ENCODE peak calls at places on chromosome 1, in six cellular contexts. F is H54, L is cardiac muscle cell, Y is NCI-H460, K is sigmoid colon, A is Right ventricle myocardium superior. O is an unnamed sample.

GRCh38 chr1:159429074-159429861 is 2.7 kb upstream of the OR10J4 start:
- DNase-seq in F (peak; percentile 21), L (peak; percentile 90), Y (no peak), K (no peak), A (no peak), O (no peak)

GRCh38 chr1:163191301-163191700 is 11.4 kb downstream of the RGS5 start:
- DNase-seq in F (no peak), L (no peak), Y (no peak), K (no peak), A (no peak), O (no peak)

GRCh38 chr1:180906511-180906910 is 6.2 kb upstream of the KIAA1614 start:
- DNase-seq in F (no peak), L (no peak), Y (no peak), K (no peak), A (no peak), O (no peak)

GRCh38 chr1:103372866-103373265 is 152.6 kb upstream of the RNPC3 start:
- DNase-seq in F (no peak), L (no peak), Y (no peak), K (no peak), A (no peak), O (peak; percentile 15)

GRCh38 chr1:37037675-37038074 is 3.4 kb upstream of the GRIK3 start:
- DNase-seq in F (no peak), L (no peak), Y (no peak), K (no peak), A (no peak), O (no peak)

GRCh38 chr1:160428655-160429054 is 28.3 kb downstream of the VANGL2 start:
- DNase-seq in F (peak; percentile 54), L (peak; percentile 72), Y (peak; percentile 37), K (no peak), A (peak; percentile 65), O (peak; percentile 66)

GRCh38 chr1:152034324-152034653 is 2.5 kb downstream of the S100A11 start:
- DNase-seq in F (no peak), L (no peak), Y (no peak), K (no peak), A (no peak), O (no peak)

GRCh38 chr1:118154220-118154619 is 30.8 kb downstream of the SPAG17 start:
- DNase-seq in F (no peak), L (peak; percentile 45), Y (no peak), K (no peak), A (no peak), O (peak; percentile 41)

GRCh38 chr1:161945306-161945705 is 78.4 kb downstream of the OLFML2B start:
- DNase-seq in F (no peak), L (no peak), Y (no peak), K (no peak), A (no peak), O (no peak)

GRCh38 chr1:38062361-38063288 is 16.0 kb upstream of the POU3F1 start:
- DNase-seq in F (no peak), L (no peak), Y (no peak), K (no peak), A (no peak), O (no peak)